ENCODE peak calls at places on chromosomes 16 and 17, in nine cellular contexts. L, A, U, B, K, D, W, O and E are unnamed samples. For H3K27me3, the result is how much of the 10 kb centered on the place peaks cover.

GRCh38 chr17:16354585-16354984 is 1.3 kb upstream of the CENPV start:
- DNase-seq in W (no peak), O (no peak), L (no peak), D (no peak), A (no peak), U (no peak), B (no peak), K (no peak), E (no peak)

GRCh38 chr16:68839831-68840230 is 3.5 kb upstream of the TANGO6 start:
- DNase-seq in A (no peak), U (no peak), W (no peak), O (no peak), B (no peak), L (no peak), D (no peak), K (no peak), E (no peak)

GRCh38 chr16:89764711-89765201 is 43.4 kb downstream of the ZNF276 start:
- DNase-seq in W (no peak), L (peak), U (no peak), O (no peak), D (peak), K (peak), B (peak), A (no peak), E (peak)

GRCh38 chr17:40352779-40353394 is 11.7 kb downstream of the GJD3 start:
- DNase-seq in A (peak), B (peak), O (no peak), W (no peak), K (no peak), D (no peak), U (no peak), L (no peak), E (no peak)

GRCh38 chr16:46885960-46886763 is 2.0 kb downstream of the GPT2 start:
- DNase-seq in W (no peak), A (peak), D (peak), K (peak), U (no peak), L (no peak), B (no peak), O (no peak), E (no peak)

GRCh38 chr16:49608801-49609200 is 235.2 kb downstream of the C16orf78 start:
- DNase-seq in A (peak), B (no peak), W (no peak), D (peak), O (peak), K (no peak), L (peak), U (no peak), E (no peak)

GRCh38 chr17:40025991-40026815 is 11.0 kb downstream of the CSF3 start:
- DNase-seq in W (no peak), O (peak), K (no peak), L (no peak), U (peak), A (no peak), B (no peak), D (no peak), E (no peak)

GRCh38 chr16:80045944-80046660 is 445.6 kb upstream of the MAF start:
- DNase-seq in W (no peak), L (no peak), O (no peak), K (no peak), D (no peak), A (peak), U (no peak), B (no peak), E (no peak)

GRCh38 chr16:49598386-49599170 is 225.0 kb downstream of the C16orf78 start:
- DNase-seq in L (no peak), A (no peak), U (no peak), K (no peak), O (no peak), B (no peak), W (no peak), D (no peak), E (no peak)

GRCh38 chr17:71828182-71828596 is 292.6 kb upstream of the SOX9 start:
- DNase-seq in W (no peak), O (peak), L (no peak), B (no peak), K (no peak), A (peak), U (no peak), D (peak), E (no peak)

GRCh38 chr16:49085689-49086088 is 195.9 kb downstream of the CBLN1 start:
- DNase-seq in K (no peak), L (no peak), A (no peak), D (no peak), W (no peak), U (no peak), O (no peak), B (no peak), E (no peak)

GRCh38 chr16:65336169-65336568 is 214.3 kb upstream of the CDH11 start:
- DNase-seq in W (no peak), A (no peak), D (peak), K (no peak), L (no peak), U (no peak), B (no peak), O (peak), E (no peak)

GRCh38 chr17:19024101-19025078 is 19.8 kb upstream of the FAM83G start:
- DNase-seq in O (peak), B (no peak), L (no peak), U (no peak), K (no peak), W (peak), A (peak), D (no peak), E (no peak)

GRCh38 chr16:1263591-1264216 is 7.8 kb downstream of the TPSD1 start:
- DNase-seq in A (no peak), O (no peak), U (no peak), B (no peak), W (no peak), L (no peak), K (no peak), D (no peak), E (no peak)

GRCh38 chr17:72618018-72618509 is 474.4 kb downstream of the SLC39A11 start:
- DNase-seq in K (no peak), B (peak), D (peak), O (no peak), U (peak), A (peak), L (no peak), W (no peak), E (no peak)

GRCh38 chr17:77611791-77612466 is 346.6 kb upstream of the TNRC6C start:
- DNase-seq in B (no peak), A (no peak), L (no peak), W (no peak), U (no peak), O (no peak), D (no peak), K (no peak), E (no peak)

GRCh38 chr17:63596856-63597557 is 3.7 kb upstream of the TACO1 start:
- DNase-seq in O (no peak), B (no peak), A (no peak), L (no peak), D (no peak), W (no peak), K (no peak), U (no peak), E (no peak)

GRCh38 chr16:54503011-54503410 is 216.4 kb upstream of the IRX3 start:
- DNase-seq in B (no peak), O (no peak), U (no peak), A (peak), W (peak), D (peak), K (no peak), L (peak), E (no peak)

GRCh38 chr16:4510747-4511426 is 27.7 kb downstream of the CDIP1 start:
- DNase-seq in W (no peak), B (no peak), O (no peak), D (no peak), U (no peak), A (no peak), K (no peak), L (no peak), E (no peak)

GRCh38 chr17:17834974-17835373 is 1.8 kb downstream of the SREBF1 start:
- DNase-seq in D (no peak), O (no peak), A (no peak), K (no peak), W (no peak), B (no peak), U (no peak), L (no peak), E (no peak)

GRCh38 chr17:57772774-57773173 is 27.7 kb upstream of the CCDC182 start:
- DNase-seq in U (no peak), O (no peak), L (no peak), K (no peak), A (peak), D (no peak), B (no peak), W (no peak), E (no peak)

GRCh38 chr17:42669705-42670198 is 7.0 kb downstream of the PLEKHH3 start:
- DNase-seq in A (no peak), D (no peak), W (no peak), O (no peak), L (no peak), K (no peak), U (no peak), B (no peak), E (no peak)

GRCh38 chr16:21997693-21998480 is 3.0 kb downstream of the PDZD9 start:
- DNase-seq in W (no peak), U (no peak), D (peak), O (no peak), B (no peak), A (no peak), K (no peak), L (no peak), E (no peak)

GRCh38 chr17:13117616-13118015 is 99.8 kb upstream of the ELAC2 start:
- DNase-seq in B (no peak), K (no peak), O (no peak), U (no peak), W (no peak), A (no peak), L (no peak), D (no peak), E (no peak)

GRCh38 chr17:13113821-13114525 is 96.1 kb upstream of the ELAC2 start:
- DNase-seq in O (no peak), L (no peak), B (no peak), K (no peak), U (no peak), D (no peak), W (no peak), A (no peak), E (no peak)

GRCh38 chr17:13118311-13118710 is 100.5 kb upstream of the ELAC2 start:
- DNase-seq in D (no peak), O (no peak), B (no peak), L (no peak), A (no peak), K (no peak), U (no peak), W (no peak), E (no peak)

DNA sequence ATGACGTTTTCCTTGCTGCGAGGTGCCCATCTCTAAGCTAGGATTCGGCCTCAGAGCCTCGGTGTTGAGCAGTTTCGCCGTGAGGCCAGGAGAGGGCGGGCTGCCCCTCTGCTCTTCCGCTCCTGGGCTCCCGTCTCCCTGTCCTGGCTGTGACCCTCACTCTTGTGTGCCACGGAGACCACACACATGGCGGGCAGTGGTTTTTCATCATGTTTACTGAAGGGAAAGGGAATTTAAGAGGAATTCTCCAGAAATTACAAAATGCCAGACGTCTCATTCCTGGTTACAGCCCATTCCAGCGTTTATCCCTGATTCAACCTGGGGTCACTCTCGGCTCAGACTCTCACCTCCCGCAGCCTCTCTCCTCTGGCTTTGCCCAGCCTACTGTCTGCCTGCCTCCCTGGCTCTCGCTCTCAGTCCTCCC is 96.8 kb upstream of the ELAC2 start:
- DNase-seq in O (peak), K (no peak), B (no peak), L (peak), D (peak), W (peak), U (no peak), A (peak), E (no peak)
- H3K4me3 ChIP-seq in O (no peak), K (no peak), B (no peak), L (no peak), D (no peak), W (peak), U (no peak), A (no peak), E (no peak)

GRCh38 chr16:85175724-85176233 is 63.5 kb upstream of the CIBAR2 start:
- DNase-seq in U (no peak), D (no peak), L (no peak), K (no peak), O (no peak), W (no peak), A (no peak), B (no peak), E (no peak)

GRCh38 chr16:85177448-85177846 is 65.2 kb upstream of the CIBAR2 start:
- DNase-seq in K (no peak), W (no peak), D (no peak), U (no peak), L (no peak), O (no peak), B (no peak), A (no peak), E (no peak)

GRCh38 chr16:85174871-85175723 is 62.8 kb upstream of the CIBAR2 start:
- DNase-seq in U (no peak), D (peak), K (no peak), W (no peak), A (no peak), O (no peak), B (no peak), L (no peak), E (no peak)

GRCh38 chr16:85178006-85178591 is 65.8 kb upstream of the CIBAR2 start:
- DNase-seq in O (no peak), B (no peak), W (no peak), U (no peak), L (no peak), D (no peak), A (no peak), K (no peak), E (no peak)

DNA sequence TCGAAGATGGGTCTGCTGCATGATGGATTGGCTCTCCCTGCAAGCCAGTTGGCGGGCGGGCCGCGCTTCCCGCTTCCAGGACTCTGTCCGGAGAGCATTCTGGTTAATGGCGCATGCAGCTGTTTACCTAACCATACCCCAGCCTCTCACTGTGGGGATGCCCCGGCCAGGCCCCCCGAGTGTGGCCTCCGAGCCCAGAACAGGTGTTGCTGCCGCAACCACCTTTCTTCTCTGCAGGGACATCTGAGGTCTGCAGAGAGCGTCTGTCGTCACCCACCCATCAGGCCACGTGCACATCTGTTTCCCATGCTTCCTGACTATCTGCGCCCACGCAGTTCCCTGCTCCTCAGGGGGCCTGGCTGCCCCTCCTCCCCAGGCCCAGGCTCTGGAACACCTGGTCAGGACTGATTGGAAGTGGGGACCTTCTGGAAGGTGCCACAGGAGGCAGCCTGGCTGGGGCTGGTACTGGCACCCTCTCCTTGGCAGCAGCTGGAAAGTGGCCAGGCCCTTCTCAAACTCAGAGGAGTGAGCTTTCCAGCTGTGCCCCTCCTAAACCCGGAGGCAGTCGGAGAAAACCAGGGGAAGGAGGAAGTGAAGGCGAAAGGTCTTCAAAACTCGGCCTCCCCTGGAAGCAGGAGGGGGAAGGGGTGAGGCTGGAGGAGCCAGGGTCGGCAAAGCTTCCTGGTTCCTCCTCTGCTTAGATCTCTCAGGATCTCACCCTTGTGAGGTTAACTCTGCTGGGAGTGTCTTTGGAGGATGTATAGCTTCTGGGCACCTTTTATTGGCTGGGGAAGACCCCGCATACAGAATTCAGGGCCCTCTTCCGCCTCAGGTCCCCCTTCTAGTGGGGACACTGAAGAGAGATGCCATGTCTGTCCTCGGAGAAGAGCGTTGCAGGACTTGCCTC is 64.5 kb upstream of the CIBAR2 start:
- DNase-seq in W (no peak), K (no peak), B (no peak), D (no peak), L (no peak), O (no peak), U (no peak), A (no peak), E (no peak)
- H3K27me3 ChIP-seq in W (under half), K (under half), B (under half), D (under half), L (under half), O (under half), U (under half), A (under half), E (under half)

GRCh38 chr17:81037783-81038733 is 3.1 kb downstream of the BAIAP2 start:
- DNase-seq in A (peak), L (no peak), U (no peak), W (no peak), D (no peak), K (no peak), O (no peak), B (no peak), E (no peak)
- H3K4me3 ChIP-seq in A (no peak), L (no peak), U (no peak), W (peak), D (no peak), K (peak), O (no peak), B (no peak), E (no peak)

DNA sequence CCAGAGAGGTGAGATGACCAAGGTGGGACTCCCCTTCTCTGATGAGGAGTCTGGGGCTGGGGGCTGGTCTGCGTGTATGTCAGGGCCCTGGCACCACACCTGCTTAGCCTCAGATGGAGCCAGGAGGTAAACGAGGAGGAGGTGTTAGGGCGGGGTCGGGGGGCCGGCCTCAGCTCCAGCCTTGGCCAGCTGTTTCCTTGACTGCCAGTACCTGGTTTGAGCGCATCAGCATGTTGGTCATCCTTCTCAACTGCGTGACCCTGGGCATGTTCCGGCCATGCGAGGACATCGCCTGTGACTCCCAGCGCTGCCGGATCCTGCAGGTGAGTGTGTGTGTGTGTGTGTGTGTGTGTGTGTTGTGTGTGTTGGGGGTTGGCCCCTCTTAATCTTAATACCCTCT is 8.1 kb downstream of the CACNA1G start:
- DNase-seq in K (no peak), O (no peak), A (no peak), U (no peak), W (no peak), L (no peak), D (no peak), B (no peak), E (no peak)
- H3K27me3 ChIP-seq in K (under half), O (under half), A (under half), U (under half), W (under half), L (under half), D (under half), B (under half), E (under half)

GRCh38 chr17:6713130-6713917 is at the start of gene SLC13A5:
- DNase-seq in O (no peak), L (no peak), A (peak), W (no peak), D (peak), U (no peak), B (no peak), K (no peak), E (no peak)
- H3K4me3 ChIP-seq in O (peak), L (peak), A (peak), W (peak), D (peak), U (no peak), B (no peak), K (peak), E (no peak)

GRCh38 chr17:32269377-32269776 is 3.7 kb downstream of the RHBDL3 start:
- DNase-seq in D (no peak), B (no peak), O (no peak), W (peak), A (no peak), K (no peak), L (no peak), U (no peak), E (no peak)

GRCh38 chr17:32266389-32267269 is 997 bp downstream of the RHBDL3 start:
- DNase-seq in B (no peak), L (no peak), D (no peak), U (no peak), A (peak), O (no peak), K (no peak), W (no peak), E (peak)

GRCh38 chr17:32265896-32266388 is 310 bp downstream of the RHBDL3 start:
- DNase-seq in B (no peak), D (no peak), U (no peak), K (no peak), L (no peak), A (no peak), W (no peak), O (no peak), E (no peak)

GRCh38 chr17:32267690-32268205 is 2.1 kb downstream of the RHBDL3 start:
- DNase-seq in U (no peak), A (peak), O (no peak), K (no peak), L (no peak), B (no peak), W (no peak), D (no peak), E (no peak)

GRCh38 chr17:32268734-32269288 is 3.2 kb downstream of the RHBDL3 start:
- DNase-seq in A (no peak), K (no peak), O (no peak), D (no peak), W (no peak), B (no peak), L (no peak), U (no peak), E (no peak)
- H3K27me3 ChIP-seq in A (under half), K (under half), O (under half), D (half or more), W (half or more), B (under half), L (under half), U (under half), E (under half)

GRCh38 chr16:23143391-23143790 is 5.9 kb downstream of the USP31 start:
- DNase-seq in O (no peak), W (no peak), A (no peak), U (no peak), D (no peak), K (no peak), B (no peak), L (no peak), E (no peak)

GRCh38 chr16:23147666-23148065 is 1.6 kb downstream of the USP31 start:
- DNase-seq in A (no peak), U (no peak), K (no peak), D (no peak), O (no peak), W (no peak), B (no peak), L (no peak), E (no peak)

GRCh38 chr16:23146877-23147601 is 2.2 kb downstream of the USP31 start:
- DNase-seq in L (no peak), W (no peak), A (peak), O (no peak), K (no peak), U (no peak), D (no peak), B (no peak), E (no peak)

GRCh38 chr16:23145186-23145585 is 4.1 kb downstream of the USP31 start:
- DNase-seq in K (no peak), A (peak), B (no peak), U (no peak), L (no peak), O (no peak), W (no peak), D (no peak), E (no peak)

GRCh38 chr16:23145608-23146007 is 3.6 kb downstream of the USP31 start:
- DNase-seq in W (no peak), U (no peak), K (no peak), L (no peak), D (peak), A (peak), O (peak), B (no peak), E (no peak)
- H3K4me3 ChIP-seq in W (no peak), U (no peak), K (peak), L (no peak), D (no peak), A (no peak), O (no peak), B (no peak), E (no peak)